ENCODE peak calls at places on chromosomes 11 and 22, in ten cellular contexts. G is EL; B is activated CD8-positive, alpha-beta memory T cell treated with anti-CD3 and anti-CD28 coated beads, Interleukin-2, amount 50 U/mL, for 48 hours; A is fibroblast of pulmonary artery; R is left ventricle myocardium inferior; L is stimulated activated CD8-positive, alpha-beta memory T cell treated with anti-CD3 and anti-CD28 coated beads, Interleukin-12 subunit alpha, Interleukin-12 subunit beta, amount 100 ng/mL, for 1 hour; Z is activated T-helper 1 cell treated with anti-CD3 and anti-CD28 coated beads, Interleukin-12 subunit alpha, Interleukin-12 subunit beta, Interleukin-2, Interleukin-4 antibody, amounts not matched to agents 30 ng/mL and 10 ng/mL and 1 ng/mL, durations not matched to agents 14 hours and 24 hours and 36 hours; V is neural crest cell; M is omental fat pad; Q is fibroblast of the conjunctiva. H is an unnamed sample.
A peak's percentile ranks its signal among the peaks of the same experiment; 100 is the strongest.

GRCh38 chr11:28448186-28448585 is 340.0 kb downstream of the METTL15 start:
- DNase-seq in Q (no peak), B (no peak), A (no peak), V (no peak), L (no peak), M (no peak), G (peak; percentile 60), R (no peak), Z (no peak), H (peak; percentile 33)

GRCh38 chr11:70825893-70826540 is 426.4 kb downstream of the SHANK2 start:
- DNase-seq in B (no peak), V (no peak), L (no peak), R (no peak), M (no peak), A (no peak), Q (no peak), G (no peak), Z (no peak), H (peak; percentile 3)

GRCh38 chr11:86228967-86229330 is 15.6 kb upstream of the EED start:
- DNase-seq in Z (no peak), Q (no peak), B (peak; percentile 64), R (no peak), A (no peak), L (no peak), G (no peak), V (no peak), M (no peak), H (no peak)

GRCh38 chr22:50115693-50116092 is 25.9 kb downstream of the MOV10L1 start:
- DNase-seq in Z (no peak), Q (no peak), M (no peak), L (no peak), R (no peak), G (peak; percentile 87), V (no peak), B (no peak), A (peak; percentile 65), H (no peak)

GRCh38 chr22:39479254-39479653 is 22.4 kb downstream of the MGAT3 start:
- DNase-seq in A (no peak), Q (no peak), R (no peak), Z (no peak), L (no peak), B (no peak), G (no peak), M (no peak), V (no peak), H (no peak)

GRCh38 chr11:27934830-27935145 is 173.2 kb downstream of the KIF18A start:
- DNase-seq in R (no peak), V (no peak), M (no peak), B (no peak), G (peak; percentile 98), L (no peak), Q (peak; percentile 80), A (peak; percentile 93), Z (no peak), H (peak; percentile 96)

GRCh38 chr11:76918941-76919386 is 58.2 kb downstream of the ACER3 start:
- DNase-seq in M (no peak), A (peak; percentile 78), B (no peak), R (no peak), L (no peak), Z (no peak), G (peak; percentile 65), V (no peak), Q (peak; percentile 70), H (peak; percentile 84)

GRCh38 chr11:131279685-131280084 is 90.7 kb upstream of the NTM start:
- DNase-seq in R (no peak), Z (no peak), G (no peak), Q (no peak), V (no peak), M (no peak), B (no peak), A (no peak), L (no peak), H (peak; percentile 13)

GRCh38 chr11:44464741-44465140 is 100.7 kb upstream of the CD82 start:
- DNase-seq in M (no peak), L (no peak), A (peak; percentile 3), Z (no peak), R (no peak), G (no peak), V (no peak), B (no peak), Q (no peak), H (no peak)

GRCh38 chr22:32754413-32755041 is 47.0 kb upstream of the TIMP3 start:
- DNase-seq in R (peak; percentile 60), M (no peak), G (peak; percentile 78), V (no peak), L (no peak), B (no peak), A (peak; percentile 78), Z (no peak), Q (no peak), H (peak; percentile 70)

GRCh38 chr11:45857834-45858492 is 10.7 kb downstream of the CRY2 start:
- DNase-seq in B (no peak), Q (peak; percentile 97), L (no peak), M (peak; percentile 35), V (no peak), A (peak; percentile 84), G (peak; percentile 54), Z (no peak), R (peak; percentile 51), H (peak; percentile 98)

GRCh38 chr22:40199223-40199622 is 21.5 kb downstream of the TNRC6B start:
- DNase-seq in A (no peak), G (no peak), Z (no peak), V (no peak), R (no peak), M (no peak), B (no peak), L (no peak), Q (no peak), H (no peak)

GRCh38 chr22:17396531-17396930 is 27.3 kb downstream of the CECR2 start:
- DNase-seq in Q (no peak), Z (no peak), L (no peak), B (no peak), V (no peak), G (no peak), M (no peak), R (no peak), A (no peak), H (no peak)

GRCh38 chr22:35921777-35922176 is 106.8 kb downstream of the RBFOX2 start:
- DNase-seq in B (no peak), G (peak; percentile 93), V (peak; percentile 28), Z (peak; percentile 14), L (peak; percentile 1), Q (peak; percentile 86), A (peak; percentile 93), M (no peak), R (no peak), H (peak; percentile 95)

GRCh38 chr11:60515144-60515855 is at the start of gene MS4A13:
- DNase-seq in Q (no peak), V (no peak), R (no peak), L (no peak), A (no peak), B (no peak), M (no peak), Z (no peak), G (no peak), H (no peak)

GRCh38 chr22:46373838-46374662 is 38.5 kb downstream of the TRMU start:
- DNase-seq in L (no peak), A (no peak), B (peak; percentile 59), Z (no peak), M (no peak), G (no peak), V (no peak), Q (no peak), R (no peak), H (no peak)

GRCh38 chr11:76756341-76756771 is 26.8 kb upstream of the TSKU start:
- DNase-seq in L (no peak), B (no peak), M (no peak), A (no peak), G (no peak), Z (no peak), V (no peak), R (no peak), Q (no peak), H (no peak)

GRCh38 chr11:64472593-64473455 is 113.9 kb downstream of the RPS6KA4 start:
- DNase-seq in B (peak; percentile 17), Z (no peak), G (no peak), Q (no peak), L (no peak), M (no peak), V (no peak), A (no peak), R (no peak), H (no peak)

GRCh38 chr11:132448334-132448995 is 1078.0 kb downstream of the NTM start:
- DNase-seq in Z (no peak), Q (no peak), M (no peak), B (no peak), G (peak; percentile 73), A (no peak), V (no peak), L (no peak), R (no peak), H (peak; percentile 71)

GRCh38 chr11:123443851-123444623 is 14.0 kb downstream of the GRAMD1B start:
- DNase-seq in M (no peak), Z (no peak), L (no peak), B (peak; percentile 4), G (no peak), R (no peak), A (no peak), Q (no peak), V (no peak), H (no peak)

GRCh38 chr11:26493616-26494015 is 78.4 kb downstream of the MUC15 start:
- DNase-seq in B (no peak), L (no peak), V (no peak), R (no peak), A (no peak), Z (no peak), G (no peak), M (no peak), Q (no peak), H (no peak)

GRCh38 chr22:37749831-37750595 is 53.2 kb downstream of the TRIOBP start:
- DNase-seq in B (no peak), M (no peak), A (peak; percentile 47), Z (no peak), R (peak; percentile 46), L (no peak), Q (no peak), V (no peak), G (peak; percentile 75), H (peak; percentile 86)

GRCh38 chr11:79269923-79270322 is 170.9 kb downstream of the TENM4 start:
- DNase-seq in G (no peak), Q (no peak), Z (no peak), V (no peak), L (no peak), R (no peak), A (no peak), M (no peak), B (no peak), H (no peak)

GRCh38 chr11:33452806-33453205 is 195.6 kb downstream of the HIPK3 start:
- DNase-seq in Q (peak; percentile 43), B (no peak), A (peak; percentile 88), G (peak; percentile 88), Z (no peak), M (no peak), R (no peak), V (no peak), L (no peak), H (peak; percentile 96)

GRCh38 chr22:26914786-26915185 is 257.4 kb downstream of the MIAT start:
- DNase-seq in R (no peak), B (no peak), A (no peak), G (no peak), Z (no peak), V (no peak), L (no peak), Q (no peak), M (no peak), H (no peak)

GRCh38 chr11:2509481-2510001 is 64.7 kb downstream of the KCNQ1 start:
- DNase-seq in L (no peak), B (peak; percentile 46), M (peak; percentile 18), Z (no peak), V (no peak), G (no peak), A (no peak), Q (no peak), R (peak; percentile 69), H (no peak)

GRCh38 chr11:706957-707816 is 1.2 kb downstream of the EPS8L2 start:
- DNase-seq in Q (peak; percentile 17), G (peak; percentile 78), A (no peak), B (no peak), V (no peak), R (no peak), L (no peak), Z (no peak), M (no peak), H (peak; percentile 51)

GRCh38 chr11:17713851-17714250 is 5.5 kb upstream of the MYOD1 start:
- DNase-seq in Q (no peak), R (no peak), G (no peak), V (no peak), L (no peak), Z (no peak), A (no peak), M (no peak), B (no peak), H (no peak)